ENCODE peak calls at places on chromosomes 4 and X, in eight cellular contexts. O is NCI-H1417; C is T follicular helper cell; Z is NCI-H2029 treated with DMSO at 0.1 percent for 48 hours; D is AG08395; V is COR-L47; E is stimulated activated CD4-positive, alpha-beta T cell treated with anti-CD3 and anti-CD28 coated beads, Interleukin-4, amount 100 ng/mL, for 1 hour; Y is HS-5. U is an unnamed sample.

GRCh38 chr4:8599657-8600056 is 7.1 kb downstream of the CPZ start:
- DNase-seq in O (no peak), C (no peak), Z (no peak), D (peak), V (no peak), E (no peak), Y (peak), U (peak)

GRCh38 chr4:150244600-150244999 is 166.4 kb downstream of the DCLK2 start:
- DNase-seq in O (peak), C (no peak), Z (no peak), D (peak), V (peak), E (no peak), Y (no peak), U (peak)

GRCh38 chrX:65480960-65481359 is 53.6 kb downstream of the LAS1L start:
- DNase-seq in O (no peak), C (no peak), Z (no peak), D (no peak), V (no peak), E (no peak), Y (no peak), U (no peak)

GRCh38 chr4:156998500-156999174 is 27.0 kb upstream of the PDGFC start:
- DNase-seq in O (no peak), C (no peak), Z (no peak), D (no peak), V (no peak), E (no peak), Y (no peak), U (no peak)

GRCh38 chr4:138400528-138400927 is 158.4 kb upstream of the SLC7A11 start:
- DNase-seq in O (peak), C (no peak), Z (no peak), D (no peak), V (peak), E (no peak), Y (no peak), U (no peak)

GRCh38 chr4:8175686-8176085 is 17.1 kb upstream of the ABLIM2 start:
- DNase-seq in O (no peak), C (no peak), Z (no peak), D (no peak), V (no peak), E (no peak), Y (no peak), U (no peak)

GRCh38 chr4:13640149-13640671 is 12.7 kb upstream of the BOD1L1 start:
- DNase-seq in O (no peak), C (no peak), Z (no peak), D (peak), V (peak), E (no peak), Y (no peak), U (peak)

GRCh38 chr4:110808371-110808878 is 185.5 kb upstream of the PITX2 start:
- DNase-seq in O (no peak), C (no peak), Z (no peak), D (no peak), V (no peak), E (no peak), Y (no peak), U (peak)

GRCh38 chr4:99629962-99630554 is 27.6 kb downstream of the C4orf54 start:
- DNase-seq in O (no peak), C (no peak), Z (no peak), D (no peak), V (no peak), E (no peak), Y (no peak), U (no peak)

GRCh38 chrX:16558489-16558888 is 91.5 kb upstream of the S100G start:
- DNase-seq in O (peak), C (no peak), Z (no peak), D (no peak), V (no peak), E (no peak), Y (no peak), U (no peak)

GRCh38 chrX:47579537-47579936 is 2.7 kb upstream of the TIMP1 start:
- DNase-seq in O (no peak), C (no peak), Z (no peak), D (peak), V (no peak), E (peak), Y (no peak), U (peak)

GRCh38 chrX:121832446-121832845 is 785.0 kb downstream of the GLUD2 start:
- DNase-seq in O (no peak), C (no peak), Z (no peak), D (no peak), V (no peak), E (no peak), Y (no peak), U (peak)

GRCh38 chr4:75099321-75099720 is 166.4 kb downstream of the PARM1 start:
- DNase-seq in O (no peak), C (no peak), Z (peak), D (no peak), V (no peak), E (no peak), Y (no peak), U (no peak)

GRCh38 chr4:8294036-8294435 is 24.5 kb downstream of the HTRA3 start:
- DNase-seq in O (no peak), C (no peak), Z (no peak), D (no peak), V (no peak), E (no peak), Y (no peak), U (no peak)

GRCh38 chr4:81743731-81744465 is 272.2 kb upstream of the RASGEF1B start:
- DNase-seq in O (no peak), C (no peak), Z (no peak), D (no peak), V (no peak), E (no peak), Y (no peak), U (no peak)

GRCh38 chr4:16916719-16917337 is 18.4 kb upstream of the LDB2 start:
- DNase-seq in O (peak), C (peak), Z (peak), D (no peak), V (peak), E (peak), Y (no peak), U (peak)

GRCh38 chrX:1598021-1598875 is 6.8 kb downstream of the AKAP17A start:
- DNase-seq in O (no peak), C (no peak), Z (no peak), D (no peak), V (no peak), E (no peak), Y (no peak), U (no peak)

GRCh38 chr4:41678951-41679350 is 69.6 kb downstream of the PHOX2B start:
- DNase-seq in O (no peak), C (no peak), Z (no peak), D (no peak), V (no peak), E (no peak), Y (no peak), U (no peak)

GRCh38 chrX:66408507-66408906 is 230.4 kb downstream of the EDA2R start:
- DNase-seq in O (no peak), C (no peak), Z (no peak), D (no peak), V (no peak), E (no peak), Y (no peak), U (no peak)

GRCh38 chrX:10773318-10773717 is 152.9 kb upstream of the MID1 start:
- DNase-seq in O (no peak), C (no peak), Z (no peak), D (no peak), V (no peak), E (no peak), Y (no peak), U (no peak)

GRCh38 chrX:154349359-154349935 is 25.0 kb downstream of the FLNA start:
- DNase-seq in O (no peak), C (no peak), Z (no peak), D (no peak), V (no peak), E (no peak), Y (no peak), U (no peak)

GRCh38 chr4:787561-787981 is 38.4 kb downstream of the CPLX1 start:
- DNase-seq in O (no peak), C (no peak), Z (no peak), D (no peak), V (no peak), E (no peak), Y (no peak), U (no peak)

U was measured in adipocyte.